ENCODE peak calls at places on chromosome 2, in nine cellular contexts. G is SK-N-SH, K is HepG2, W is neural progenitor cell, H is GM23248, U is PC-3, I is fibroblast of lung, Q is neuronal stem cell, T is colonic mucosa. X is an unnamed sample.
A peak's percentile ranks its signal among the peaks of the same experiment; 100 is the strongest.

GRCh38 chr2:1136071-1136470 is 185.4 kb downstream of the SNTG2 start:
- DNase-seq in U (no peak), T (no peak), I (no peak), H (peak; percentile 40), W (peak; percentile 46), G (peak; percentile 61), Q (no peak), K (no peak), X (peak; percentile 26)

GRCh38 chr2:148338544-148338943 is 306.0 kb upstream of the EPC2 start:
- DNase-seq in K (peak; percentile 6), G (no peak), Q (no peak), I (peak; percentile 63), T (no peak), W (no peak), U (peak; percentile 79), H (peak; percentile 85), X (peak; percentile 53)

GRCh38 chr2:233402346-233402745 is 48.1 kb downstream of the DGKD start:
- DNase-seq in K (no peak), Q (no peak), I (no peak), H (no peak), T (no peak), U (no peak), W (no peak), G (no peak), X (no peak)

GRCh38 chr2:149329470-149330126 is 789 bp upstream of the LYPD6 start:
- DNase-seq in H (peak; percentile 73), Q (peak; percentile 53), T (peak; percentile 78), W (peak; percentile 79), U (peak; percentile 71), G (peak; percentile 83), K (peak; percentile 19), I (peak; percentile 67), X (peak; percentile 53)

GRCh38 chr2:70002241-70002896 is 40.9 kb upstream of the ASPRV1 start:
- DNase-seq in K (no peak), I (no peak), T (no peak), Q (no peak), H (no peak), W (no peak), U (no peak), G (no peak), X (no peak)

GRCh38 chr2:289362-290089 is 1.6 kb upstream of the ALKAL2 start:
- DNase-seq in H (peak; percentile 45), W (peak; percentile 55), K (no peak), I (peak; percentile 9), G (peak; percentile 64), Q (no peak), U (peak; percentile 25), T (peak; percentile 30), X (peak; percentile 31)

GRCh38 chr2:128318776-128319456 is at the start of gene HS6ST1:
- DNase-seq in K (peak; percentile 69), Q (peak; percentile 85), I (peak; percentile 81), T (peak; percentile 88), W (peak; percentile 95), U (peak; percentile 76), G (peak; percentile 98), H (peak; percentile 94), X (peak; percentile 95)

GRCh38 chr2:100278986-100279385 is 43.3 kb downstream of the LONRF2 start:
- DNase-seq in T (no peak), G (no peak), H (no peak), W (no peak), Q (no peak), I (no peak), U (no peak), K (no peak), X (no peak)

GRCh38 chr2:216739035-216739434 is 43.7 kb upstream of the IGFBP5 start:
- DNase-seq in I (no peak), T (no peak), U (no peak), G (no peak), Q (no peak), H (no peak), K (no peak), W (no peak), X (no peak)

GRCh38 chr2:210727549-210727948 is 171.2 kb downstream of the CPS1 start:
- DNase-seq in Q (no peak), I (no peak), U (no peak), W (no peak), H (no peak), T (no peak), K (no peak), G (no peak), X (no peak)

GRCh38 chr2:235343156-235343774 is 150.6 kb upstream of the AGAP1 start:
- DNase-seq in Q (no peak), U (no peak), W (no peak), T (no peak), I (peak; percentile 40), H (no peak), G (no peak), K (no peak), X (no peak)

GRCh38 chr2:205580591-205580990 is 101.7 kb upstream of the NRP2 start:
- DNase-seq in W (no peak), H (peak; percentile 73), K (no peak), G (no peak), Q (no peak), U (no peak), I (peak; percentile 43), T (no peak), X (peak; percentile 68)

GRCh38 chr2:237154050-237154638 is 68.5 kb downstream of the COPS8 start:
- DNase-seq in K (peak; percentile 53), G (peak; percentile 70), Q (peak; percentile 47), I (peak; percentile 65), H (peak; percentile 65), U (peak; percentile 70), T (no peak), W (peak; percentile 66), X (peak; percentile 72)

GRCh38 chr2:128635361-128635900 is 316.8 kb upstream of the HS6ST1 start:
- DNase-seq in H (peak; percentile 18), U (no peak), W (no peak), I (no peak), T (no peak), Q (no peak), K (no peak), G (no peak), X (peak; percentile 19)

GRCh38 chr2:111135910-111136297 is 15.2 kb downstream of the BCL2L11 start:
- DNase-seq in G (no peak), Q (no peak), I (peak; percentile 85), K (peak; percentile 29), W (peak; percentile 27), U (peak; percentile 50), T (no peak), H (peak; percentile 4), X (no peak)

GRCh38 chr2:725464-725863 is 48.3 kb upstream of the TMEM18 start:
- DNase-seq in W (no peak), Q (no peak), H (no peak), K (no peak), U (no peak), T (no peak), I (no peak), G (no peak), X (no peak)

GRCh38 chr2:23556929-23557328 is 171.9 kb downstream of the KLHL29 start:
- DNase-seq in H (no peak), G (peak; percentile 57), U (no peak), K (no peak), Q (no peak), T (no peak), W (no peak), I (no peak), X (no peak)

DNA sequence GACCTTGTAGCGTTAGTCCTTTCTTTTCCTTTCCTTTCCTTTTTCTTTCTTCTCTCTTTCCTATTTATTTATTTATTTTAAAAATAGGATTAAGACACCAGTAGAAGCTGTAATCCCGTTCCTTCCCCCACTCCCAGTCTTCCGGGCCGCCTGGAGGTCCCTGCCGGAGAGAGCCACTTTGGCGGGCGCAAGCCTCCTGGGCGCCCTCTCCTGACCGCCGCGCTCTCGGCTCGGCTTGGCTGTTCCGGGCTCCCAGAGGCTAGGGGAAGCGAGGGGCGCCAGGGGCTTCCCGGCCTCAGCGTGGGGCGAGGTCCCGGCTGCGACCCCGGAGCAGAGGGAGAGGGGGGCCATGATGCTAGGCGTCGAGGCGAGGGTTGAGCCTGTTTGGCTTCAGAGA is 10.9 kb downstream of the MEIS1 start:
- DNase-seq in H (peak; percentile 58), G (no peak), Q (no peak), U (no peak), I (no peak), T (no peak), W (peak; percentile 85), K (no peak), X (no peak)
- H3K4me3 ChIP-seq in H (peak overlapping the region; percentile 71), G (no peak overlapping the region), Q (no peak overlapping the region), U (no peak overlapping the region), I (peak overlapping the region; percentile 59), T (peak overlapping the region; percentile 10), W (peak overlapping the region; percentile 39), K (no peak overlapping the region), X (peak overlapping the region; percentile 79)

GRCh38 chr2:86454238-86454637 is 13.1 kb downstream of the KDM3A start:
- DNase-seq in K (no peak), T (no peak), H (no peak), G (no peak), I (no peak), U (no peak), Q (no peak), W (no peak), X (no peak)

GRCh38 chr2:86455181-86455580 is 14.0 kb downstream of the KDM3A start:
- DNase-seq in G (no peak), W (no peak), Q (no peak), T (no peak), U (no peak), I (no peak), K (no peak), H (no peak), X (no peak)

DNA sequence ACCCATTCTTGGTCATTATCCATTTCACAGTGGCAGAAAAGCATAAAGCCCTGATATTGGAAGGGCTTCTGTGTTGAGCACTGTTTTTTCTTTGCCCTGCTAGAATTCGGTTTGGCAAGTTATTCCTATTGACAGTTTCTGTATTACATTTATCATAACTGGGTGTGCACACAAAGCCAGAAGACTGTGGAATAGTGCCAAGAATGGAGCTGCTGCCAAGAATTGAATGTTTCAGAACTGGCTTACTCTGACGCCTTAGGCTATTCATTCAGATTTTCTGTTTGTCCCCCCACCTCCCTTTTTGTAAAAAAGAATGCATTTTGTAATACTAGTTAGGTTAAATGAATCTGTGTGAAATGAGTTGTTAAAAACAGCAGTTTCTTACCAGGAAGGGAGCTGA is 12.7 kb downstream of the KDM3A start:
- DNase-seq in G (no peak), K (no peak), T (peak; percentile 78), U (peak; percentile 97), I (peak; percentile 65), W (no peak), H (peak; percentile 67), Q (no peak), X (peak; percentile 97)
- H3K9ac ChIP-seq in G (no peak overlapping the region), K (no peak overlapping the region), T (no peak overlapping the region), U (no peak overlapping the region), I (no peak overlapping the region), W (no peak overlapping the region), H (peak overlapping the region; percentile 28), Q (no peak overlapping the region), X (no peak overlapping the region)

DNA sequence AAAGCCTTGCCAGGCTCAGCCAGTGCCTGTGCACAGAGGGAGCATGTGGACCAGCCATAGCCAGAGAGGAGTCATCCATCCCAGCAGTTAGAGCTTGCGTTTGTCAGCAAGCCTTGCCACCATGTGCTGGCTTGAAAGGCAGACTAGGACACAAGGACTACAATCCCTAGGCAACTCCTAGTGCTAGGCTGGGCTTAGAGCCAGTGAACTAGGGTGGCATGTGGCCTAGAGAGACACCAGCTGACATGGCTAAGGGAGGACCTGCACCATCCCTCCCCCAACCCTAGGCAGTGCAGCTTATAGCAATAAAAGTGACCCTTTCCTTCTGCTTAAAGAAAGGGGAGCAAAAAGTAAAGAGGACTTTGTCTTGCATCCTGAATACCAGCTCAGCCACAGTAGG is 38.5 kb upstream of the UXS1 start:
- DNase-seq in T (no peak), Q (no peak), I (no peak), G (no peak), W (no peak), H (no peak), K (no peak), U (no peak), X (no peak)
- H3K9me3 ChIP-seq in T (no peaks in the 10 kb centered on the region), Q (peaks cover 8% of the 10 kb centered on the region), I (no peaks in the 10 kb centered on the region), G (no peaks in the 10 kb centered on the region), W (peaks cover 16% of the 10 kb centered on the region), H (no peaks in the 10 kb centered on the region), K (peaks cover 31% of the 10 kb centered on the region), U (peaks cover 6% of the 10 kb centered on the region), X (peaks cover 28% of the 10 kb centered on the region)

GRCh38 chr2:160428425-160428763 is 65.2 kb downstream of the RBMS1 start:
- DNase-seq in Q (no peak), K (no peak), W (no peak), H (no peak), G (no peak), I (no peak), T (no peak), U (no peak), X (no peak)
- H3K4me3 ChIP-seq in Q (no peak overlapping the region), K (no peak overlapping the region), W (no peak overlapping the region), H (peak overlapping the region; percentile 66), G (no peak overlapping the region), I (no peak overlapping the region), T (no peak overlapping the region), U (no peak overlapping the region), X (peak overlapping the region; percentile 68)

X was measured in adipocyte.